ENCODE peak calls at places on chromosomes 7 and 10, in eight cellular contexts. S is AG04450, I is HTR-8/SVneo, M is astrocyte, X is amygdala, J is HT1080, Q is NCI-H748 treated with DMSO at 0.1 percent for 48 hours, F is progenitor cell of endocrine pancreas. U is an unnamed sample.

GRCh38 chr10:130932326-130933007 is 379.1 kb downstream of the TCERG1L start:
- DNase-seq in X (no peak), M (no peak), Q (no peak), F (no peak), S (no peak), I (no peak), J (no peak), U (no peak)

GRCh38 chr10:79415736-79416577 is 29.5 kb downstream of the ZCCHC24 start:
- DNase-seq in S (no peak), I (no peak), M (no peak), Q (no peak), F (no peak), X (no peak), J (no peak), U (no peak)

GRCh38 chr7:117715784-117716445 is 157.3 kb downstream of the CTTNBP2 start:
- DNase-seq in I (peak; percentile 68), F (peak; percentile 16), X (peak; percentile 4), M (peak; percentile 32), Q (peak; percentile 75), J (peak; percentile 52), S (peak; percentile 32), U (peak; percentile 44)

GRCh38 chr7:46558482-46559193 is 637.6 kb upstream of the IGFBP3 start:
- DNase-seq in M (peak; percentile 79), Q (no peak), F (no peak), I (no peak), S (no peak), J (peak; percentile 55), X (no peak), U (no peak)

GRCh38 chr7:13797545-13797944 is 191.9 kb downstream of the ETV1 start:
- DNase-seq in M (no peak), X (no peak), F (no peak), Q (no peak), I (no peak), J (peak; percentile 13), S (no peak), U (peak; percentile 7)

GRCh38 chr7:101104193-101104713 is 19.0 kb downstream of the TRIM56 start:
- DNase-seq in I (no peak), M (no peak), X (no peak), S (no peak), F (no peak), Q (no peak), J (no peak), U (peak; percentile 51)

GRCh38 chr7:156490021-156490800 is 150.4 kb upstream of the RNF32 start:
- DNase-seq in X (no peak), F (no peak), S (no peak), I (no peak), J (no peak), Q (no peak), M (no peak), U (no peak)

GRCh38 chr10:109047856-109048255 is 875.5 kb downstream of the XPNPEP1 start:
- DNase-seq in M (no peak), J (no peak), Q (no peak), I (no peak), S (no peak), F (no peak), X (no peak), U (no peak)

GRCh38 chr7:5525271-5526189 is 101.9 kb upstream of the TNRC18 start:
- DNase-seq in J (peak; percentile 83), S (no peak), I (no peak), Q (no peak), F (no peak), X (no peak), M (no peak), U (peak; percentile 38)

GRCh38 chr10:102230861-102231356 is 4.8 kb downstream of the ELOVL3 start:
- DNase-seq in S (no peak), J (no peak), I (no peak), Q (no peak), X (no peak), M (no peak), F (no peak), U (peak; percentile 87)

GRCh38 chr10:129909080-129909479 is 55.0 kb downstream of the EBF3 start:
- DNase-seq in S (no peak), X (no peak), J (no peak), Q (no peak), I (no peak), F (no peak), M (no peak), U (no peak)